ENCODE peak calls at places on chromosomes 2 and 18, in four cellular contexts. J is AG04449, Y is cardiac fibroblast, P is astrocyte. S is an unnamed sample.

GRCh38 chr2:234271342-234271741 is 220.8 kb downstream of the SPP2 start:
- DNase-seq in J (no peak), P (no peak), Y (no peak), S (no peak)

GRCh38 chr2:148531175-148532048 is 113.1 kb upstream of the EPC2 start:
- DNase-seq in Y (no peak), P (no peak), J (no peak), S (no peak)

GRCh38 chr2:157871415-157871814 is 4.7 kb downstream of the ACVR1 start:
- DNase-seq in P (peak), J (no peak), Y (no peak), S (no peak)

GRCh38 chr2:181846840-181847554 is 44.5 kb upstream of the ITPRID2 start:
- DNase-seq in P (no peak), Y (no peak), J (no peak), S (no peak)

GRCh38 chr18:79108520-79109215 is 39.5 kb downstream of the ATP9B start:
- DNase-seq in P (no peak), J (no peak), Y (no peak), S (no peak)

GRCh38 chr2:209425082-209426071 is 1.5 kb downstream of the MAP2 start:
- DNase-seq in Y (peak), P (peak), J (no peak), S (no peak)

GRCh38 chr2:71882949-71883472 is 264.7 kb downstream of the CYP26B1 start:
- DNase-seq in J (no peak), P (peak), Y (peak), S (no peak)

GRCh38 chr2:67393237-67393636 is 3.9 kb upstream of the ETAA1 start:
- DNase-seq in J (no peak), Y (no peak), P (no peak), S (no peak)

GRCh38 chr2:196420143-196420542 is 219.4 kb upstream of the CCDC150 start:
- DNase-seq in P (no peak), J (no peak), Y (no peak), S (no peak)

GRCh38 chr2:231312066-231312465 is 83.4 kb upstream of the B3GNT7 start:
- DNase-seq in P (no peak), Y (no peak), J (no peak), S (no peak)

GRCh38 chr2:194562329-194562728 is 1094.7 kb upstream of the SLC39A10 start:
- DNase-seq in P (no peak), J (no peak), Y (no peak), S (no peak)

GRCh38 chr18:32730620-32731021 is 42.2 kb downstream of the KLHL14 start:
- DNase-seq in Y (no peak), J (no peak), P (peak), S (no peak)

GRCh38 chr2:188217266-188217665 is 74.4 kb upstream of the GULP1 start:
- DNase-seq in Y (no peak), P (no peak), J (no peak), S (no peak)

GRCh38 chr2:193584001-193584400 is 1389.3 kb upstream of the TMEFF2 start:
- DNase-seq in J (no peak), P (no peak), Y (no peak), S (no peak)

GRCh38 chr18:59708988-59709387 is 11.8 kb upstream of the CCBE1 start:
- DNase-seq in J (no peak), P (no peak), Y (no peak), S (no peak)

GRCh38 chr2:119641562-119642258 is 37.3 kb upstream of the TMEM177 start:
- DNase-seq in J (no peak), P (peak), Y (peak), S (no peak)

GRCh38 chr2:209191139-209191538 is 232.7 kb upstream of the MAP2 start:
- DNase-seq in Y (no peak), P (no peak), J (no peak), S (no peak)

GRCh38 chr2:66048667-66049066 is 386.3 kb upstream of the MEIS1 start:
- DNase-seq in P (no peak), Y (no peak), J (no peak), S (no peak)
- H3K4me3 ChIP-seq in P (no peak), Y (no peak), J (no peak), S (no peak)

DNA sequence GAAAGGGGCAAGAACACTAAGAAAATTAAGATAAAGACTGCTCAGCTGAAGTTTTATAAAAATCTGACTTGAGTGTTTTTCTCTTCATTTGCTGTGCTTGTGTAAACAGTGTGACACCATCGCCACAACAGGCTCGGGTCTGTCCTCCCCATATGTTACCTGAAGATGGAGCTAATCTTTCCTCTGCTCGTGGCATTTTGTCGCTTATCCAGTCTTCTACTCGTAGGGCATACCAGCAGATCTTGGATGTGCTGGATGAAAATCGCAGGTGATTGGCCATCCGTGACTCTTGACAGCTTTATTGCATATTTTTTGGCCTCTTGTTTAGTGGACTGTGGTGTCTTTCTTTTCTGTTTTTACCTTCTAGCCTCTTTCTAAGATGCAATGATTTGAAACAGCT is 22.1 kb downstream of the MFF start:
- DNase-seq in Y (no peak), J (no peak), P (no peak), S (no peak)
- TF ChIP-seq CTCF in Y (no peak), J (no peak), P (no peak), S (no peak)

GRCh38 chr2:132668986-132669853 is 785 bp downstream of the LYPD1 start:
- DNase-seq in P (no peak), Y (no peak), J (no peak), S (no peak)
- H3K4me3 ChIP-seq in P (peak), Y (peak), J (peak), S (peak)

DNA sequence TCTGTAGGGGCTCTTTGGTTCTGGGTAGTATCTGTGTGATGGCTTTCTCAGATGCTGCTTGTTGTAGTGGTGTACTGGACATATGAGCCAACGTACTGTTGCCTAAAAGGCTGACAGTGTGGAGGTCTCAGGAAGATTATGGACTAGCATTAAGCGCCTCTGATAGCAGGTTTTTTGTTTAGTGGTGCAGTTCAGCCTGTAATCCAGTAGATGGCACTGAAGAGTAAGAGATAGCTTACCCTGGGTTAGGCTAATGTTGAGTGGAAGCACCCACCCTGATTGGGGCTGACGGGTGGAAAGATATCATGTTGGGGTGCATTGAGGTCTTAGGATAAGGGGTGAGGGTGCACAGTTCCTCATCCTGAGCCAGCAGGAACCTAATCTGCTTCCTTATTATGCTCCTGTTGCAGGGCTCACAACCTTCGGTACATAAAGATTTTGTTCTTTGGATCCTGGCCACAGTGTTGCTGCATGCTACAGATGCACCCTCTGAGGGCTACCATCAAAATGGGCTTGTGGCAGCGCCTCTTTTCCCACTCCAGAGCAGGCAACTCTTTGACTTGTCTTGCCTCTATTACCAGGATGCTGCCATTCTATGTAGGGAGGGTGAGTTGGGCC is 79.6 kb downstream of the MSTN start:
- DNase-seq in J (no peak), P (no peak), Y (peak), S (no peak)
- TF ChIP-seq CTCF in J (peak), P (peak), Y (peak), S (peak)

GRCh38 chr2:105814291-105814940 is 69.7 kb downstream of the NCK2 start:
- DNase-seq in P (peak), J (no peak), Y (no peak), S (no peak)
- H3K4me3 ChIP-seq in P (no peak), J (no peak), Y (no peak), S (no peak)

GRCh38 chr2:118431188-118431562 is 342.9 kb downstream of the INSIG2 start:
- DNase-seq in P (peak), J (peak), Y (peak), S (no peak)
- TF ChIP-seq CTCF in P (peak), J (peak), Y (peak), S (peak)

GRCh38 chr18:30925795-30926194 is 116.7 kb downstream of the DSC3 start:
- DNase-seq in J (no peak), P (no peak), Y (no peak), S (peak)
- H3K4me3 ChIP-seq in J (no peak), P (no peak), Y (no peak), S (no peak)

DNA sequence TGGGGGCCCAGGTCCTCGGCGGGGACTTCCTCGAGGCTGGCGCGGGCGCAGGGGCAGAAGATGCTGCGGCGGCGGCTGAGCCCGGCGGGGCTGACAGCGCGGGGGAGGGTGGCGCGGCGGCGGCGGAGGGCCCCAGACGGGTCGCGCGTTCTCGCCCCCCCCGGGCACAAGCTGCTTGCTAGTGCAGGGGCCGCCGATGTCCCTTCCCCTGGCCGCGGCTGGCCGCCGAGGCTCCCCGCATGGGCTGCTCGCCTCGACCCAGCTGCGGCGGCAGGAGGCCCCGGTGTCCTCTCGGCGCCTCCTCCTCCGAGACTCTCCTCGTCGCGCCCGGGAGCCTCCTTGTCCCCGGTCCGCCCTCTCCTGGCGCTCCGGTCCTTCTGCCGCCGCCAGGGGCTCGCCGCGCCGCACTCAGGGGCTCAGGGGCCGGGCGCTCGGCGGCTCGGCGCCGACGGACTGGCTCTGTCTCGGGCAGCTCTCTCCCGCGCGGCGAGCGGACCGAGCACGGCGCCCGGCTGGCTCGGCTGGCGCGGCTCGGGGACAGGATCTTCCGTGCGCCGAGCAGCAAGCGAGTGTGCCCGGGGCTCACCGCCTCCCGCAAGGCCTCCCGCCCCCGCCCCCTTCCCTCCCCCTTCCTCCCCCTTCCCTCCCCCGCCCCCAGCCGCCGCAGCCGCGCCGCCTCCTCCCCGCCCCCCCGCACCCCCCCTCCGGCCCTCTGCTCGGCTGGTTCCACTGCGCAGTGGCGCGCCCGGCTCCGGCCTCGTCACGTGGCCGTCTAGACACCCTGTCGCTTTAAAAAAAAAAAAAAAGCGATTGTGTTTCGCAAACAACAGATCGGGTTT is 902 bp upstream of the SMAD7 start:
- DNase-seq in J (no peak), Y (peak), P (peak), S (peak)
- TF ChIP-seq CTCF in J (peak), Y (no peak), P (no peak), S (no peak)

GRCh38 chr18:12306752-12307151 is 1.3 kb upstream of the TUBB6 start:
- DNase-seq in P (no peak), Y (no peak), J (no peak), S (no peak)

GRCh38 chr18:12307251-12307736 is 747 bp upstream of the TUBB6 start:
- DNase-seq in Y (peak), J (no peak), P (peak), S (no peak)

GRCh38 chr18:12305211-12305610 is 2.8 kb upstream of the TUBB6 start:
- DNase-seq in P (no peak), Y (no peak), J (no peak), S (no peak)

GRCh38 chr18:12304351-12305210 is 3.5 kb upstream of the TUBB6 start:
- DNase-seq in P (peak), J (no peak), Y (no peak), S (no peak)

DNA sequence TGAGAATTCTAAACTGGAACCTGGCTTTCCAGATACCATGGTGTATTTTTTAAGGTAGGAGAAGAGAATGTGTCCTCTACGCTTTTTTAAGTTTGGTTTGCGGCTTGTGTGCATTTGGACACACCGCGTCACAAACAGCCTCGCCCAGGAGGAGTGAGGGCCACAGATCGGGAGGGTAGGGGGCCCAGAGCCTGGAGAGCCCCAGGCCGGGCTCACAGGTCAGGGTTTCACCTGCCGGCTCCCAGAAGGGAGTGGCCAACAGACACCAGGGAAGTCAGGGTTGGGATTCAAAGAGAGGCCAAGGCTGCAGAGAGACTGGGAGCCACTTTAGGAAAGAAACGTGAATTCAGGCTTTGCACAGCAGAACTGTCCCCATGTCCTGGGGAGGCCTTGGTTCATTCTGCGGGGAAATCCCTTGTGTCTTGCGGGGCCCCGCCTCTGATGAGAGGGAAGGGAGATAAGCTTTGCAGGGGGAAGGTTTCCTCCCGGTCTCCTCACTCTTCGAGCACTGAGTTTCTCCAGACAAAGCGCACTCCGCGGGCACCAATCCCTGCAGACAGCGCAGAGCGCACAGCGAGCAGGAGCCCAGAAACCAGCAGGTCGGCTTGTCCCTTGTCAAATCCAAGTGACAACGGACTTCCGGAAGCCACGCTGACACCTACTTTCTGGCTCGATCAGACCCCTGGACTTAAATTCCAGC is 2.0 kb upstream of the TUBB6 start:
- DNase-seq in Y (no peak), J (no peak), P (no peak), S (no peak)
- H3K4me3 ChIP-seq in Y (peak), J (peak), P (peak), S (no peak)